ENCODE peak calls at places on chromosomes 4 and X, in six cellular contexts. B is HepG2, T is A673, F is PC-3, E is DND-41, W is keratinocyte. L is an unnamed sample.

GRCh38 chr4:15737255-15737654 is 34.4 kb downstream of the BST1 start:
- DNase-seq in B (no peak), T (no peak), F (no peak), E (no peak), W (no peak), L (no peak)

GRCh38 chr4:151297170-151297569 is 20.2 kb downstream of the PRSS48 start:
- DNase-seq in B (no peak), T (no peak), F (no peak), E (no peak), W (no peak), L (no peak)

GRCh38 chr4:77994194-77994721 is 62.9 kb upstream of the FRAS1 start:
- DNase-seq in B (peak), T (peak), F (peak), E (peak), W (no peak), L (peak)

GRCh38 chrX:134542485-134542884 is 82.5 kb downstream of the HPRT1 start:
- DNase-seq in B (no peak), T (peak), F (peak), E (peak), W (no peak), L (peak)

GRCh38 chr4:116358633-116359222 is 726.6 kb downstream of the TRAM1L1 start:
- DNase-seq in B (peak), T (peak), F (peak), E (peak), W (peak), L (peak)

GRCh38 chr4:80069837-80070788 is 2.9 kb downstream of the ANTXR2 start:
- DNase-seq in B (no peak), T (no peak), F (peak), E (no peak), W (no peak), L (no peak)

GRCh38 chr4:138910201-138910913 is 105.2 kb upstream of the NOCT start:
- DNase-seq in B (no peak), T (no peak), F (peak), E (no peak), W (no peak), L (no peak)

GRCh38 chr4:155734951-155735350 is 23.9 kb upstream of the GUCY1B1 start:
- DNase-seq in B (no peak), T (no peak), F (no peak), E (no peak), W (no peak), L (no peak)

GRCh38 chr4:14264437-14264836 is 636.9 kb upstream of the BOD1L1 start:
- DNase-seq in B (no peak), T (no peak), F (peak), E (no peak), W (no peak), L (peak)

GRCh38 chrX:44183329-44183728 is 160.1 kb downstream of the EFHC2 start:
- DNase-seq in B (no peak), T (no peak), F (peak), E (no peak), W (no peak), L (no peak)

GRCh38 chr4:165783626-165784025 is 89.4 kb upstream of the TLL1 start:
- DNase-seq in B (no peak), T (no peak), F (no peak), E (no peak), W (no peak), L (no peak)

GRCh38 chr4:84545093-84545492 is 37.8 kb upstream of the CDS1 start:
- DNase-seq in B (no peak), T (no peak), F (no peak), E (no peak), W (no peak), L (no peak)

GRCh38 chrX:23797371-23798128 is 14.6 kb downstream of the SAT1 start:
- DNase-seq in B (no peak), T (no peak), F (peak), E (no peak), W (no peak), L (peak)

GRCh38 chrX:125152011-125152410 is 167.7 kb upstream of the TEX13C start:
- DNase-seq in B (no peak), T (no peak), F (no peak), E (no peak), W (no peak), L (no peak)

GRCh38 chr4:20684852-20685763 is 15.2 kb upstream of the PACRGL start:
- DNase-seq in B (no peak), T (peak), F (peak), E (no peak), W (no peak), L (peak)

GRCh38 chr4:89894654-89895652 is at the start of gene MMRN1:
- DNase-seq in B (no peak), T (peak), F (no peak), E (peak), W (no peak), L (no peak)
- H3K27ac ChIP-seq in B (no peak), T (no peak), F (no peak), E (peak), W (no peak), L (no peak)

GRCh38 chr4:7286798-7287197 is 94.5 kb downstream of the SORCS2 start:
- DNase-seq in B (no peak), T (no peak), F (no peak), E (no peak), W (no peak), L (no peak)

GRCh38 chr4:7287918-7288280 is 95.6 kb downstream of the SORCS2 start:
- DNase-seq in B (no peak), T (no peak), F (no peak), E (no peak), W (no peak), L (no peak)

GRCh38 chr4:7287274-7287917 is 95.1 kb downstream of the SORCS2 start:
- DNase-seq in B (no peak), T (no peak), F (no peak), E (no peak), W (no peak), L (no peak)

GRCh38 chr4:7285244-7286122 is 93.1 kb downstream of the SORCS2 start:
- DNase-seq in B (no peak), T (peak), F (no peak), E (no peak), W (no peak), L (no peak)

DNA sequence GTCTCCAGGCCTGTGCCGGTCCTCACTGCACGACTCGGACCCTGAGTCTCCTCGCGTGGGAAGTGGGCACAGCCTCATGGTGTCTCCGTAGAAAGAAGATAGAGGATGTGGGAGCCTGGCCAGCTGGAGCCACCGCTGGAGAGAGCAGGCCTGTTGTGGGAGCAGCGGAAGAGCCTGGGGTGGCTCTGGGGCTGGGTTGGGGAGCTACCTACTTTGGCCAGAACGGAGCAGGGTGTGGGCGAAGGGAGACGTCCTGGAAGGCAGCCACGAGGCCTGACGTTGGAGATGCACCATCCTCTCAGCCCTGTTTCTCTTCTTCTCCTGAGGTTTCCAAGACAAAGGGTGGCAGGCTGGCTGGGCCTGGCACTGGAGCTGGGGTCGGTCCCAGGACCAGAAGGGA is 93.8 kb downstream of the SORCS2 start:
- DNase-seq in B (no peak), T (no peak), F (no peak), E (no peak), W (no peak), L (no peak)
- TF ChIP-seq EZH2 in B (no peak), T (no peak), F (no peak), E (no peak), W (no peak), L (no peak)

DNA sequence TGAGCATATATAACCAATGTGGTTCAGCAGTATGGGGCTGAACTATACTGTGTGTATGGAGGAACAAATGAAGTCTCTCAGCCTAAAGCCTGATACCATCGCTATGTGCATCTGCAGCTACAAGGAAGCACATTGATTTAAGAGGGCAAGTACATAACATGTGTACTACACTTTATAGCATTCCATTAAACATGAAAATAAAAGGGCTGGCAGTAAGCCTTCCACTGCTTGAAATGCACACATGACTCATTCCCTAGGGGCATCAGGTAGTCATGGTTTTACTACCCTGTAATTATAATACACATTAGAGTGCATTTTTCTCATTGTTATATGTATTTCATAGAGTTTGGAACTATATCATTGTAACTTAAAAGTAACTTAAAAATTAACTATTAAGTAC is 51.2 kb downstream of the SMARCA1 start:
- DNase-seq in B (no peak), T (peak), F (peak), E (no peak), W (no peak), L (no peak)
- H3K27ac ChIP-seq in B (no peak), T (no peak), F (peak), E (no peak), W (no peak), L (no peak)

GRCh38 chr4:105146286-105147219 is at the start of gene TET2:
- DNase-seq in B (peak), T (peak), F (peak), E (no peak), W (no peak), L (peak)
- TF ChIP-seq EZH2 in B (no peak), T (no peak), F (no peak), E (no peak), W (no peak), L (no peak)

DNA sequence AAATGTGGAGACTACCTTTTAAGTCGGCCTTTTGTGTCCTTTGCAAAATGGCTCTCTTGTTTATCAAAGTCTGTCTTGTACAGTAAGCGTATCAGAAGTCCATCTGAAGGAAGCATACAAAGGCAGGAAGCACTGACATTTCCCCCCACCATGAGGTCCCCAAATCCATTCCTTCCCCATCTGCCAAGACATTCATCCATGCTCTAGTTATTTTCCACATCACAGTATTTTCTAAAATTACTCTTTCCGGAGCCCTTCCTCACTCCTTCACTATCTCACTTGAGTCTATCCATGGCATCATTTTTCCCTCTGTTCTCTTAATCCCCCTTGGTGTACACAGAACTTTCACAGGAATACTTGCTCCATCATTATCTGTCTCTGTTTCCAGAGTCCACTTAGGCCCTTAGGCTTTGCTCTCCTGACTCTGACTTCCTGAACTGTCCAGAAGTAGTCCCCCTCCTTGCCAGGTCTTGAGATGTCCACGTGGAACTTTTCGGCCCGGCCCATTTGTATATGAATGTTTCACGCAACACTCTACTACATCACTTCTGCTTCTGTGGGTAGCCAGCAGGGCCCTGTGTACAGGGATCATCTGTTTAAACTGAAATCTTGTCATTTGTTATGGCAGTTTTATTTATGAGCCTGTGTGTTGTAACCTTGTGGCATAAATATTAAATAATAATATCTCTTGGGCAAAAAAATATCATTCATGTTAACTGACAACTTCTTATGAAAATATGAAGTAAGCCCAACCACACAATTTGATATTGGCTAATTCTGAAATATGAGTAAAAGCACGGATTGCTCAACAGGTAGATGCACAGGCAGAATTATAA is 2.0 kb downstream of the SEL1L3 start:
- DNase-seq in B (no peak), T (no peak), F (no peak), E (no peak), W (no peak), L (peak)
- H3K27ac ChIP-seq in B (no peak), T (no peak), F (peak), E (no peak), W (peak), L (no peak)

DNA sequence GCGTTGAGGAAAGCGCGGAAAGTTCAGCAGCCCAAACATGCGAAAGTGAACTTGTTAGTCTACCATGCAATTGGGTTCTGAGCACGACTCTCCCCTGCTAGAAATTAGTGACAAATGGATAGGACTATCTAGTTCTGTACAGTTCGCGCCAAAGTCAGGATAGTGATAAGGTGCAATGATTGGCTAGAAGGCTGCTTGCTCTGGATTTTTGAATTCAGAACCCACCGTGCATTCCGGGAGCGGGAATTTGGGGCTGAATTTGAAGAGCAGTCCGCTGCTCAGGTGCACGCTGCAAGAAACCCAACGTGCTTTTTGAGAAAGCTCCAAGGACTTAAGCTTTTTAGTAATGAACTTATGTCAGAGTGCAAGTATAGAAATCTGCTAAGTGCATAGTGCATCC is 732 bp upstream of the ESX1 start:
- DNase-seq in B (no peak), T (no peak), F (no peak), E (no peak), W (no peak), L (no peak)
- TF ChIP-seq EZH2 in B (no peak), T (no peak), F (no peak), E (no peak), W (peak), L (no peak)

L was measured in hepatocyte.